ENCODE peak calls at places on chromosomes 2 and 18, in ten cellular contexts. I, E, R, F, D, Y, H, Q, W and K are unnamed samples.

GRCh38 chr2:238568455-238569414 is 142.0 kb downstream of the ASB1 start:
- DNase-seq in D (no peak), I (no peak), Y (no peak), W (no peak), H (no peak), F (no peak), R (no peak), E (no peak), Q (no peak), K (no peak)

GRCh38 chr2:2850891-2851290 is 519.8 kb upstream of the MYT1L start:
- DNase-seq in R (no peak), H (no peak), I (no peak), F (no peak), D (no peak), E (no peak), Q (no peak), Y (no peak), W (no peak), K (no peak)

GRCh38 chr2:127631997-127632581 is 13.9 kb upstream of the GPR17 start:
- DNase-seq in R (no peak), F (no peak), W (no peak), I (no peak), Y (no peak), H (no peak), D (no peak), Q (peak; percentile 54), E (no peak), K (no peak)

GRCh38 chr18:13036622-13037320 is 45.6 kb downstream of the CEP192 start:
- DNase-seq in F (no peak), W (no peak), H (no peak), E (no peak), D (no peak), R (peak; percentile 32), Y (no peak), Q (no peak), I (no peak), K (no peak)

GRCh38 chr2:126855606-126856005 is 43.1 kb upstream of the TEX51 start:
- DNase-seq in E (no peak), W (no peak), R (no peak), I (no peak), H (no peak), Q (no peak), D (no peak), F (no peak), Y (no peak), K (no peak)

GRCh38 chr18:65422544-65423136 is 328.2 kb upstream of the CDH7 start:
- DNase-seq in F (no peak), D (no peak), Q (no peak), R (no peak), H (no peak), I (no peak), E (no peak), Y (no peak), W (no peak), K (no peak)

GRCh38 chr2:7986431-7986830 is 695.4 kb upstream of the ID2 start:
- DNase-seq in F (no peak), D (no peak), W (no peak), R (no peak), Y (no peak), Q (no peak), E (peak; percentile 31), I (no peak), H (no peak), K (peak; percentile 28)

GRCh38 chr2:144288428-144288827 is 231.5 kb downstream of the ZEB2 start:
- DNase-seq in R (peak; percentile 10), F (no peak), Y (no peak), E (no peak), H (no peak), I (no peak), W (no peak), D (no peak), Q (no peak), K (no peak)

GRCh38 chr2:231463698-231464575 is at the start of gene NCL:
- DNase-seq in Y (peak; percentile 88), H (peak; percentile 94), R (peak; percentile 87), F (peak; percentile 90), E (peak; percentile 75), W (peak; percentile 81), I (peak; percentile 92), D (peak; percentile 98), Q (peak; percentile 93), K (peak; percentile 73)

GRCh38 chr2:231462729-231463465 is 1.4 kb downstream of the NCL start:
- DNase-seq in I (no peak), E (no peak), H (no peak), Q (no peak), Y (no peak), W (no peak), R (no peak), F (no peak), D (no peak), K (no peak)

GRCh38 chr2:231460073-231460861 is 4.0 kb downstream of the NCL start:
- DNase-seq in Y (no peak), I (no peak), W (peak; percentile 29), F (no peak), E (no peak), Q (no peak), R (no peak), D (no peak), H (no peak), K (no peak)

GRCh38 chr2:231458368-231458767 is 5.9 kb downstream of the NCL start:
- DNase-seq in Q (no peak), D (no peak), F (no peak), Y (no peak), H (no peak), R (no peak), E (no peak), I (no peak), W (no peak), K (no peak)

GRCh38 chr2:231461516-231461971 is 2.7 kb downstream of the NCL start:
- DNase-seq in W (peak; percentile 10), D (no peak), H (peak; percentile 46), Y (no peak), I (no peak), R (no peak), Q (no peak), F (no peak), E (no peak), K (no peak)
- H3K4me3 ChIP-seq in W (no peak overlapping the region), D (no peak overlapping the region), H (no peak overlapping the region), Y (no peak overlapping the region), I (no peak overlapping the region), R (no peak overlapping the region), Q (peak overlapping the region; percentile 12), F (no peak overlapping the region), E (no peak overlapping the region), K (no peak overlapping the region)

GRCh38 chr18:55777666-55778304 is 189.8 kb upstream of the TCF4 start:
- DNase-seq in F (no peak), R (no peak), I (no peak), H (no peak), Y (no peak), E (no peak), Q (no peak), D (no peak), W (no peak), K (no peak)

GRCh38 chr18:55779711-55780590 is 192.0 kb upstream of the TCF4 start:
- DNase-seq in W (no peak), H (peak; percentile 77), F (no peak), Y (no peak), D (peak; percentile 52), E (no peak), Q (peak; percentile 72), R (peak; percentile 26), I (peak; percentile 42), K (peak; percentile 52)

GRCh38 chr18:55780591-55781071 is 192.6 kb upstream of the TCF4 start:
- DNase-seq in W (no peak), Y (no peak), E (no peak), Q (no peak), H (no peak), R (peak; percentile 17), F (no peak), I (no peak), D (no peak), K (no peak)

GRCh38 chr18:55779461-55779710 is 191.4 kb upstream of the TCF4 start:
- DNase-seq in D (no peak), Y (no peak), E (no peak), W (peak; percentile 15), Q (peak; percentile 54), H (no peak), I (no peak), F (no peak), R (no peak), K (no peak)

DNA sequence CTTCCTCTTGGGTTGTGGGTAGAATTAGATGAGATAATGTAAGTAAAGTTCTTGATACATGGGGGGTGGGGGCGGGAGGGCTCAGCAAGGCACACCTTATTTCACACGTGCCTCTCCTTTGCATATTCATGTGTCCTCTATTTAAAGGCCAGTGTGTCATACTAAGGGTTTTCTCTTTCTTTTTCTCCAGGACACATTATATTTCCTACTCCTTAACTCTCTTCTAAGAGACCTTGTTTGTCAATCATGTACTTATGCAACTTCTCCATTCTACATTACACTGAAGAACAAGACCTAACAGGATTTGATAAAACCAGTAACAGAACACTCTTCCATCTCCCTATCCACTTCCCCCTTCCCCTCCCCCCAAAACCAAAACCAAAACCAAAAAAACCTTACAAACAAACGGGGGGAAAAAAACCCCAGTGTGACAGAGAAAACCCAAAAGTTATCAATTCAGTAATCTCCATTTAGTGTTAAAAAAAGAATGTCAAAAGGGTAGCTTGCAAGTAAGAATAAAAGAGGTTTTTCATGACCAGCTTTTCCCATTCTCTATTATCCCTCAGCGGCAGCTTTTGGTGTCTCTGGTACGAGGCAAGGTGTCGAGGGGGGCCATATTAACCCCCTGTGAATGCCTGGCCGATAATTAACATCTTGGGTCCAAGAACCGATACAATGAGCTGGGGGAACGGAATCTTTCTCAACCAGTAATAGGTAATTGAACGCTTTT is 190.9 kb upstream of the TCF4 start:
- DNase-seq in W (peak; percentile 44), H (no peak), Q (no peak), Y (no peak), I (no peak), R (no peak), D (peak; percentile 22), F (no peak), E (no peak), K (no peak)
- H3K4me3 ChIP-seq in W (peak overlapping the region; percentile 69), H (peak overlapping the region; percentile 73), Q (peak overlapping the region; percentile 82), Y (peak overlapping the region; percentile 48), I (peak overlapping the region; percentile 20), R (peak overlapping the region; percentile 65), D (peak overlapping the region; percentile 60), F (peak overlapping the region; percentile 26), E (no peak overlapping the region), K (peak overlapping the region; percentile 54)

DNA sequence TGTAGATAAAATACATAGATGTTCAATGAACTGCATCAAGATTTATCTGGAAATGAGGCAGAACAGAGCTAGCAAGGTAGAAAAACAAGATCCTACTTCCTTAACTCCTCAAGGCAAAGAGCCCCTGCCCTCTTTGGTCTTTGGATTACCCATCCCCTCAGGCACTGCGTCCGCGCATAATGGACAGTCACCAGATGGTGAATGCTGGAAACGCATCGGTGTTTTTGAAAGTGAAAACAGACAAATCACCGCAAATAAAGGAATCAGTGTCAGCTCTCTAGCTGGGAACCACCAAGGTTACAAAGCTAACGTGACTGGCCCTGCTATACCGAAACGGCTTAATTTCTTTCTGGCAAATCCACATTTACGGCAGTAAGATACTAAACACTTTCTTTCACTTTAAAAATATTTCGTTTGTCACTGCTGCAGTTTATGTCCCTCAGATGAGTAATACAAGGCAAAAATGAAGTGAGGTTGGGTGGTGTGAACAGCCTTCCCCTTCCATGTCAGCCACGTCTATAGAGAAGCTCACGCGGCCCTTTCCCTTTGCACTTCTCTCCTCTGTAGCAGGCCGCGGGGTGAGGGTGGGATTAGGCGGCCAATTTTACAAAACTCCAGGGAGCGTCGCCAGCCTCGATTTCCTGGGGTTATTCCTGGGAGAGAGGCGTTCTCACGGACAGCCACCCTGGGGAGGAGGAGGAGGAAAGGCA is 620 bp upstream of the GALR1 start:
- DNase-seq in D (no peak), I (peak; percentile 2), W (no peak), H (no peak), Q (no peak), R (peak; percentile 12), Y (no peak), E (no peak), F (no peak), K (no peak)
- H3K4me3 ChIP-seq in D (peak overlapping the region; percentile 4), I (no peak overlapping the region), W (no peak overlapping the region), H (peak overlapping the region; percentile 9), Q (peak overlapping the region; percentile 60), R (peak overlapping the region; percentile 45), Y (peak overlapping the region; percentile 21), E (no peak overlapping the region), F (peak overlapping the region; percentile 15), K (peak overlapping the region; percentile 58)

DNA sequence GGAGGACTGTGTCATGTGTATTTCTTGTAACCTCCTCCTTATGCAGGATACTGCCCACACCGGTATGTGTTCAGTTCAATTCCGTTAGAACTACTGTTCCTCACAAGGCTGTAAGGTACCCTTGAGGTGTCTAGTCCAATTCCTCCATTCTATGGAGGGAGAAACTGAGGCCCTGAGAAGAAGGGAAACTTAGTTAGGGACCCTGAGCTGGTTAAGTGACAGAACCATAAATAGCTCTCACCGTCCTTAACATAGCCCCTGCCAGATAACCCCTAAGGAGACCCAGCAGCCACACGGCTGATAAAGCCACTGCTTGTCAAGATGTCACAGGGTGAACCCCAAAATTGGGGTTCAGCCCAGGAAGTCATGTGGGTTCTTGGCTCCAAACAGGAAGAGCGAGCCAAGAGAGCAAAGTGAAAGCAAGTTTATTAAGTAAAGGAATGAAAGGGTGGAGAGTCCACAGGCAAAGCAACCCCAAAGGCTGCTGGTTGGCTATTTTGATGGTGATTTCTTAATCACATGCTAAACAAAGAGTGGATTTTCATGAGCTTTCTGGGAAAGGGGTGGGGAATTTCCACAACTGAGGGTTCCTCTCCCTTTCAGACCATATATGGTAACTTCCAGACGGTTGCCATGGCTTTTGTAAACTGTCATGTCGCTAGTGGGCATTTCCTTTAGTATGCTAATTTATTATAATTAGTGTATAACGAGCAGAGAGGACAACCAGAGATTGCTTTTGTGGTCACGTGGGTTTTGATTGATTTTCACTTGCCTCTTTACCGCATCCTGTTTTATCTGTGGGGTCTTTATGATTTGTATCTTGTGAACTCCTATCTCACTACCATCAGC is 83.4 kb upstream of the RTN4 start:
- DNase-seq in R (peak; percentile 98), I (no peak), W (peak; percentile 57), H (no peak), F (peak; percentile 75), D (peak; percentile 54), Y (peak; percentile 83), E (peak; percentile 69), Q (no peak), K (no peak)
- H3K4me3 ChIP-seq in R (peak overlapping the region; percentile 53), I (peak overlapping the region; percentile 10), W (peak overlapping the region; percentile 60), H (peak overlapping the region; percentile 57), F (peak overlapping the region; percentile 60), D (peak overlapping the region; percentile 13), Y (peak overlapping the region; percentile 46), E (no peak overlapping the region), Q (peak overlapping the region; percentile 51), K (peak overlapping the region; percentile 63)